ENCODE peak calls at places on chromosome 1, in eight cellular contexts. T, V, E, N, A, K, L and I are unnamed samples.

GRCh38 chr1:94739521-94740061 is 80.6 kb upstream of the SLC44A3 start:
- DNase-seq in T (no peak), V (peak; percentile 58), E (peak; percentile 91), N (no peak), A (no peak), K (no peak), L (peak; percentile 96), I (no peak)

GRCh38 chr1:25009675-25010262 is 79.7 kb upstream of the RUNX3 start:
- DNase-seq in T (no peak), V (no peak), E (no peak), N (no peak), A (no peak), K (no peak), L (no peak), I (no peak)

GRCh38 chr1:23389846-23390321 is 20.2 kb upstream of the ZNF436 start:
- DNase-seq in T (no peak), V (no peak), E (no peak), N (no peak), A (no peak), K (no peak), L (no peak), I (no peak)

GRCh38 chr1:114668784-114669561 is 876 bp downstream of the DENND2C start:
- DNase-seq in T (no peak), V (no peak), E (no peak), N (no peak), A (no peak), K (no peak), L (peak; percentile 56), I (no peak)

GRCh38 chr1:211531194-211532085 is 39.5 kb upstream of the RD3 start:
- DNase-seq in T (no peak), V (no peak), E (no peak), N (no peak), A (no peak), K (no peak), L (no peak), I (no peak)

GRCh38 chr1:248825136-248825535 is 579 bp downstream of the SH3BP5L start:
- DNase-seq in T (no peak), V (no peak), E (peak; percentile 65), N (no peak), A (no peak), K (no peak), L (no peak), I (no peak)

GRCh38 chr1:209435654-209436566 is 147.6 kb upstream of the CAMK1G start:
- DNase-seq in T (no peak), V (peak; percentile 73), E (no peak), N (peak; percentile 62), A (no peak), K (peak; percentile 66), L (peak; percentile 84), I (peak; percentile 4)

GRCh38 chr1:81812712-81813111 is 12.0 kb downstream of the ADGRL2 start:
- DNase-seq in T (no peak), V (no peak), E (no peak), N (no peak), A (no peak), K (no peak), L (no peak), I (no peak)

GRCh38 chr1:201982923-201983805 is 716 bp downstream of the RNPEP start:
- DNase-seq in T (peak; percentile 69), V (peak; percentile 86), E (peak; percentile 87), N (peak; percentile 70), A (peak; percentile 28), K (peak; percentile 49), L (peak; percentile 86), I (peak; percentile 45)

GRCh38 chr1:45410850-45411509 is 70.7 kb upstream of the MUTYH start:
- DNase-seq in T (no peak), V (no peak), E (no peak), N (no peak), A (no peak), K (no peak), L (peak; percentile 28), I (no peak)

GRCh38 chr1:97877307-97877706 is 43.5 kb downstream of the DPYD start:
- DNase-seq in T (no peak), V (no peak), E (no peak), N (no peak), A (no peak), K (no peak), L (no peak), I (no peak)

GRCh38 chr1:1781526-1781903 is 3.2 kb upstream of the NADK start:
- DNase-seq in T (no peak), V (no peak), E (no peak), N (no peak), A (no peak), K (no peak), L (no peak), I (no peak)